ENCODE peak calls at places on chromosome 13, in seven cellular contexts. O is activated B cell treated with CpG ODN at 0.5 μM for 24 hours, U is T1000, J is brain microvascular endothelial cell, V is NCI-H187 treated with DMSO at 0.1 percent for 48 hours, S is Panc1, H is mucosa of gallbladder. I is an unnamed sample.

GRCh38 chr13:30792257-30793000 is 57.1 kb downstream of the ALOX5AP start:
- DNase-seq in O (no peak), U (peak; percentile 76), J (peak; percentile 93), V (no peak), S (no peak), H (peak; percentile 93), I (no peak)

GRCh38 chr13:50476579-50476978 is 366.9 kb downstream of the DLEU7 start:
- DNase-seq in O (no peak), U (no peak), J (no peak), V (no peak), S (no peak), H (no peak), I (no peak)

GRCh38 chr13:94656766-94657165 is 55.1 kb downstream of the GPR180 start:
- DNase-seq in O (no peak), U (peak; percentile 6), J (peak; percentile 55), V (no peak), S (no peak), H (no peak), I (no peak)

GRCh38 chr13:41833201-41833600 is 127.7 kb downstream of the VWA8 start:
- DNase-seq in O (no peak), U (no peak), J (no peak), V (no peak), S (no peak), H (no peak), I (no peak)

GRCh38 chr13:71079638-71080037 is 787.4 kb downstream of the DACH1 start:
- DNase-seq in O (no peak), U (no peak), J (peak; percentile 36), V (no peak), S (no peak), H (no peak), I (no peak)

GRCh38 chr13:80157261-80157942 is 183.5 kb downstream of the SPRY2 start:
- DNase-seq in O (no peak), U (no peak), J (peak; percentile 31), V (no peak), S (no peak), H (no peak), I (no peak)

GRCh38 chr13:106361621-106362020 is 173.8 kb downstream of the EFNB2 start:
- DNase-seq in O (no peak), U (no peak), J (no peak), V (no peak), S (no peak), H (no peak), I (no peak)

GRCh38 chr13:76735641-76736040 is 150.6 kb downstream of the KCTD12 start:
- DNase-seq in O (no peak), U (no peak), J (no peak), V (no peak), S (no peak), H (no peak), I (no peak)

GRCh38 chr13:30276178-30276577 is 31.2 kb downstream of the KATNAL1 start:
- DNase-seq in O (no peak), U (no peak), J (no peak), V (no peak), S (no peak), H (no peak), I (no peak)

GRCh38 chr13:50154697-50155096 is 139.5 kb downstream of the KCNRG start:
- DNase-seq in O (no peak), U (no peak), J (no peak), V (no peak), S (no peak), H (no peak), I (no peak)

GRCh38 chr13:27276188-27276587 is 5.6 kb downstream of the RASL11A start:
- DNase-seq in O (no peak), U (no peak), J (no peak), V (no peak), S (no peak), H (no peak), I (no peak)

GRCh38 chr13:27035892-27036235 is 135.7 kb downstream of the USP12 start:
- DNase-seq in O (no peak), U (peak; percentile 7), J (peak; percentile 61), V (no peak), S (no peak), H (no peak), I (no peak)

GRCh38 chr13:110149036-110149435 is 157.9 kb downstream of the COL4A1 start:
- DNase-seq in O (no peak), U (no peak), J (no peak), V (no peak), S (no peak), H (no peak), I (no peak)

GRCh38 chr13:110916671-110917142 is 1.8 kb upstream of the ANKRD10 start:
- DNase-seq in O (no peak), U (peak; percentile 67), J (peak; percentile 79), V (no peak), S (no peak), H (no peak), I (no peak)

GRCh38 chr13:101529419-101529818 is 76.9 kb downstream of the ITGBL1 start:
- DNase-seq in O (no peak), U (no peak), J (peak; percentile 92), V (no peak), S (peak; percentile 59), H (no peak), I (no peak)

GRCh38 chr13:73399347-73400216 is 340.8 kb downstream of the KLF5 start:
- DNase-seq in O (no peak), U (no peak), J (no peak), V (no peak), S (no peak), H (peak; percentile 50), I (no peak)

GRCh38 chr13:25868483-25868882 is 183.3 kb downstream of the SHISA2 start:
- DNase-seq in O (no peak), U (no peak), J (no peak), V (no peak), S (no peak), H (no peak), I (no peak)

GRCh38 chr13:50589139-50589538 is 254.4 kb downstream of the DLEU7 start:
- DNase-seq in O (no peak), U (no peak), J (peak; percentile 94), V (no peak), S (no peak), H (no peak), I (no peak)

GRCh38 chr13:97844151-97844550 is 109.3 kb upstream of the IPO5 start:
- DNase-seq in O (no peak), U (no peak), J (peak; percentile 16), V (no peak), S (no peak), H (no peak), I (no peak)

GRCh38 chr13:32947886-32948285 is 68.3 kb upstream of the KL start:
- DNase-seq in O (no peak), U (no peak), J (no peak), V (no peak), S (no peak), H (no peak), I (no peak)

GRCh38 chr13:82330499-82330898 is 1551.8 kb downstream of the SLITRK1 start:
- DNase-seq in O (no peak), U (no peak), J (peak; percentile 4), V (no peak), S (no peak), H (no peak), I (peak; percentile 7)

GRCh38 chr13:106565127-106565775 is 2.7 kb downstream of the ARGLU1 start:
- DNase-seq in O (no peak), U (no peak), J (no peak), V (no peak), S (no peak), H (no peak), I (no peak)

GRCh38 chr13:79404985-79405384 is 1.1 kb downstream of the RBM26 start:
- DNase-seq in O (no peak), U (no peak), J (no peak), V (no peak), S (no peak), H (no peak), I (no peak)

GRCh38 chr13:32362574-32362973 is 47.3 kb downstream of the BRCA2 start:
- DNase-seq in O (no peak), U (no peak), J (no peak), V (no peak), S (no peak), H (no peak), I (no peak)

GRCh38 chr13:42218576-42218975 is 53.4 kb upstream of the AKAP11 start:
- DNase-seq in O (no peak), U (no peak), J (no peak), V (no peak), S (no peak), H (no peak), I (no peak)

GRCh38 chr13:26983533-26984315 is 187.9 kb downstream of the USP12 start:
- DNase-seq in O (no peak), U (no peak), J (no peak), V (no peak), S (no peak), H (no peak), I (no peak)

GRCh38 chr13:98987275-98987674 is 9.4 kb upstream of the DOCK9 start:
- DNase-seq in O (no peak), U (no peak), J (no peak), V (no peak), S (no peak), H (no peak), I (no peak)

GRCh38 chr13:31476266-31476665 is 263.1 kb upstream of the RXFP2 start:
- DNase-seq in O (no peak), U (no peak), J (peak; percentile 98), V (no peak), S (no peak), H (no peak), I (no peak)

GRCh38 chr13:99806671-99807070 is 164.9 kb downstream of the ZIC5 start:
- DNase-seq in O (no peak), U (no peak), J (no peak), V (no peak), S (no peak), H (no peak), I (no peak)

GRCh38 chr13:64276232-64276631 is 2860.6 kb upstream of the PCDH20 start:
- DNase-seq in O (no peak), U (no peak), J (no peak), V (no peak), S (no peak), H (no peak), I (no peak)

GRCh38 chr13:39269411-39269810 is 231.2 kb downstream of the NHLRC3 start:
- DNase-seq in O (no peak), U (no peak), J (no peak), V (no peak), S (no peak), H (no peak), I (no peak)

GRCh38 chr13:25871389-25872125 is 180.3 kb downstream of the SHISA2 start:
- DNase-seq in O (no peak), U (no peak), J (no peak), V (no peak), S (no peak), H (no peak), I (no peak)

GRCh38 chr13:44174769-44175425 is 198.7 kb upstream of the SERP2 start:
- DNase-seq in O (no peak), U (no peak), J (peak; percentile 56), V (no peak), S (no peak), H (no peak), I (no peak)

GRCh38 chr13:93270769-93271753 is 44.5 kb downstream of the GPC6 start:
- DNase-seq in O (no peak), U (no peak), J (no peak), V (no peak), S (no peak), H (no peak), I (no peak)

GRCh38 chr13:21060063-21060826 is 1.1 kb downstream of the LATS2 start:
- DNase-seq in O (peak; percentile 33), U (no peak), J (no peak), V (no peak), S (no peak), H (peak; percentile 31), I (no peak)

GRCh38 chr13:26618726-26619125 is 61.2 kb downstream of the WASF3 start:
- DNase-seq in O (no peak), U (no peak), J (no peak), V (no peak), S (no peak), H (no peak), I (no peak)

I was measured in glomerular endothelial cell.